ENCODE peak calls at places on chromosome 18, in nine cellular contexts. One of them, this sample, is unnamed.

GRCh38 chr18:12254137-12254819 is at the start of gene CIDEA:
- DNase-seq in aorta: peak; percentile 58
- DNase-seq in astrocyte: no peak
- DNase-seq in NCI-H187 treated with DMSO at 0.1 percent for 48 hours: no peak
- DNase-seq in stimulated activated CD4-positive, alpha-beta T cell treated with anti-CD3 and anti-CD28 coated beads, Interleukin-4, amount 100 ng/mL, for 48 hours: no peak
- DNase-seq in upper lobe of left lung: peak; percentile 85
- DNase-seq in NCI-H1092 treated with DMSO at 0.1 percent for 48 hours: no peak
- DNase-seq in foreskin fibroblast: peak; percentile 5
- DNase-seq in iris pigment epithelial cell: no peak
- DNase-seq in this sample: no peak

GRCh38 chr18:7021994-7022840 is 95.4 kb downstream of the LAMA1 start:
- DNase-seq in NCI-H1092 treated with DMSO at 0.1 percent for 48 hours: peak; percentile 83
- DNase-seq in iris pigment epithelial cell: peak; percentile 69
- DNase-seq in stimulated activated CD4-positive, alpha-beta T cell treated with anti-CD3 and anti-CD28 coated beads, Interleukin-4, amount 100 ng/mL, for 48 hours: no peak
- DNase-seq in aorta: no peak
- DNase-seq in NCI-H187 treated with DMSO at 0.1 percent for 48 hours: peak; percentile 39
- DNase-seq in foreskin fibroblast: peak; percentile 22
- DNase-seq in upper lobe of left lung: no peak
- DNase-seq in astrocyte: no peak
- DNase-seq in this sample: no peak

GRCh38 chr18:74444104-74444503 is 13.0 kb downstream of the DIPK1C start:
- DNase-seq in aorta: no peak
- DNase-seq in stimulated activated CD4-positive, alpha-beta T cell treated with anti-CD3 and anti-CD28 coated beads, Interleukin-4, amount 100 ng/mL, for 48 hours: no peak
- DNase-seq in astrocyte: no peak
- DNase-seq in NCI-H187 treated with DMSO at 0.1 percent for 48 hours: no peak
- DNase-seq in NCI-H1092 treated with DMSO at 0.1 percent for 48 hours: no peak
- DNase-seq in iris pigment epithelial cell: no peak
- DNase-seq in upper lobe of left lung: no peak
- DNase-seq in foreskin fibroblast: no peak
- DNase-seq in this sample: no peak

GRCh38 chr18:51614033-51614432 is 416.6 kb upstream of the MEX3C start:
- DNase-seq in NCI-H187 treated with DMSO at 0.1 percent for 48 hours: no peak
- DNase-seq in upper lobe of left lung: no peak
- DNase-seq in iris pigment epithelial cell: peak; percentile 33
- DNase-seq in stimulated activated CD4-positive, alpha-beta T cell treated with anti-CD3 and anti-CD28 coated beads, Interleukin-4, amount 100 ng/mL, for 48 hours: no peak
- DNase-seq in foreskin fibroblast: no peak
- DNase-seq in aorta: no peak
- DNase-seq in NCI-H1092 treated with DMSO at 0.1 percent for 48 hours: no peak
- DNase-seq in astrocyte: peak; percentile 78
- DNase-seq in this sample: no peak

GRCh38 chr18:51287818-51288508 is 90.5 kb upstream of the MEX3C start:
- DNase-seq in iris pigment epithelial cell: no peak
- DNase-seq in NCI-H1092 treated with DMSO at 0.1 percent for 48 hours: no peak
- DNase-seq in aorta: no peak
- DNase-seq in upper lobe of left lung: no peak
- DNase-seq in astrocyte: no peak
- DNase-seq in NCI-H187 treated with DMSO at 0.1 percent for 48 hours: no peak
- DNase-seq in foreskin fibroblast: no peak
- DNase-seq in stimulated activated CD4-positive, alpha-beta T cell treated with anti-CD3 and anti-CD28 coated beads, Interleukin-4, amount 100 ng/mL, for 48 hours: no peak
- DNase-seq in this sample: no peak

GRCh38 chr18:52319423-52319822 is 20.6 kb upstream of the DCC start:
- DNase-seq in stimulated activated CD4-positive, alpha-beta T cell treated with anti-CD3 and anti-CD28 coated beads, Interleukin-4, amount 100 ng/mL, for 48 hours: no peak
- DNase-seq in upper lobe of left lung: no peak
- DNase-seq in astrocyte: no peak
- DNase-seq in aorta: no peak
- DNase-seq in NCI-H1092 treated with DMSO at 0.1 percent for 48 hours: no peak
- DNase-seq in iris pigment epithelial cell: no peak
- DNase-seq in NCI-H187 treated with DMSO at 0.1 percent for 48 hours: no peak
- DNase-seq in foreskin fibroblast: no peak
- DNase-seq in this sample: no peak

GRCh38 chr18:3261035-3261392 is 919 bp upstream of the MYL12B start:
- DNase-seq in upper lobe of left lung: no peak
- DNase-seq in astrocyte: no peak
- DNase-seq in stimulated activated CD4-positive, alpha-beta T cell treated with anti-CD3 and anti-CD28 coated beads, Interleukin-4, amount 100 ng/mL, for 48 hours: no peak
- DNase-seq in NCI-H187 treated with DMSO at 0.1 percent for 48 hours: no peak
- DNase-seq in aorta: no peak
- DNase-seq in iris pigment epithelial cell: peak; percentile 29
- DNase-seq in foreskin fibroblast: no peak
- DNase-seq in NCI-H1092 treated with DMSO at 0.1 percent for 48 hours: no peak
- DNase-seq in this sample: no peak

GRCh38 chr18:31497711-31498449 is at the start of gene DSG2:
- DNase-seq in stimulated activated CD4-positive, alpha-beta T cell treated with anti-CD3 and anti-CD28 coated beads, Interleukin-4, amount 100 ng/mL, for 48 hours: peak; percentile 4
- DNase-seq in NCI-H1092 treated with DMSO at 0.1 percent for 48 hours: no peak
- DNase-seq in astrocyte: peak; percentile 31
- DNase-seq in upper lobe of left lung: peak; percentile 95
- DNase-seq in NCI-H187 treated with DMSO at 0.1 percent for 48 hours: no peak
- DNase-seq in aorta: no peak
- DNase-seq in iris pigment epithelial cell: peak; percentile 27
- DNase-seq in foreskin fibroblast: no peak
- DNase-seq in this sample: peak; percentile 90

GRCh38 chr18:21242141-21243040 is at the start of gene GREB1L:
- DNase-seq in NCI-H187 treated with DMSO at 0.1 percent for 48 hours: no peak
- DNase-seq in iris pigment epithelial cell: peak; percentile 52
- DNase-seq in foreskin fibroblast: peak; percentile 28
- DNase-seq in stimulated activated CD4-positive, alpha-beta T cell treated with anti-CD3 and anti-CD28 coated beads, Interleukin-4, amount 100 ng/mL, for 48 hours: no peak
- DNase-seq in upper lobe of left lung: peak; percentile 89
- DNase-seq in astrocyte: peak; percentile 53
- DNase-seq in NCI-H1092 treated with DMSO at 0.1 percent for 48 hours: peak; percentile 57
- DNase-seq in aorta: peak; percentile 68
- DNase-seq in this sample: peak; percentile 84

GRCh38 chr18:55988537-55988936 is 400.5 kb upstream of the TCF4 start:
- DNase-seq in NCI-H187 treated with DMSO at 0.1 percent for 48 hours: no peak
- DNase-seq in foreskin fibroblast: no peak
- DNase-seq in NCI-H1092 treated with DMSO at 0.1 percent for 48 hours: no peak
- DNase-seq in astrocyte: no peak
- DNase-seq in upper lobe of left lung: no peak
- DNase-seq in stimulated activated CD4-positive, alpha-beta T cell treated with anti-CD3 and anti-CD28 coated beads, Interleukin-4, amount 100 ng/mL, for 48 hours: no peak
- DNase-seq in iris pigment epithelial cell: peak; percentile 60
- DNase-seq in aorta: no peak
- DNase-seq in this sample: no peak

GRCh38 chr18:24987933-24988840 is 363.8 kb downstream of the ZNF521 start:
- DNase-seq in stimulated activated CD4-positive, alpha-beta T cell treated with anti-CD3 and anti-CD28 coated beads, Interleukin-4, amount 100 ng/mL, for 48 hours: no peak
- DNase-seq in aorta: no peak
- DNase-seq in iris pigment epithelial cell: no peak
- DNase-seq in NCI-H187 treated with DMSO at 0.1 percent for 48 hours: no peak
- DNase-seq in astrocyte: no peak
- DNase-seq in upper lobe of left lung: no peak
- DNase-seq in foreskin fibroblast: peak; percentile 44
- DNase-seq in NCI-H1092 treated with DMSO at 0.1 percent for 48 hours: no peak
- DNase-seq in this sample: no peak

GRCh38 chr18:1914489-1914888 is 656.8 kb downstream of the METTL4 start:
- DNase-seq in NCI-H187 treated with DMSO at 0.1 percent for 48 hours: no peak
- DNase-seq in upper lobe of left lung: no peak
- DNase-seq in stimulated activated CD4-positive, alpha-beta T cell treated with anti-CD3 and anti-CD28 coated beads, Interleukin-4, amount 100 ng/mL, for 48 hours: no peak
- DNase-seq in astrocyte: no peak
- DNase-seq in aorta: no peak
- DNase-seq in foreskin fibroblast: no peak
- DNase-seq in NCI-H1092 treated with DMSO at 0.1 percent for 48 hours: no peak
- DNase-seq in iris pigment epithelial cell: peak; percentile 36
- DNase-seq in this sample: no peak

GRCh38 chr18:2776596-2776995 is 70.2 kb upstream of the EMILIN2 start:
- DNase-seq in stimulated activated CD4-positive, alpha-beta T cell treated with anti-CD3 and anti-CD28 coated beads, Interleukin-4, amount 100 ng/mL, for 48 hours: no peak
- DNase-seq in foreskin fibroblast: no peak
- DNase-seq in aorta: no peak
- DNase-seq in astrocyte: no peak
- DNase-seq in upper lobe of left lung: no peak
- DNase-seq in NCI-H1092 treated with DMSO at 0.1 percent for 48 hours: no peak
- DNase-seq in iris pigment epithelial cell: no peak
- DNase-seq in NCI-H187 treated with DMSO at 0.1 percent for 48 hours: no peak
- DNase-seq in this sample: no peak

GRCh38 chr18:58814317-58814716 is 50.4 kb upstream of the ZNF532 start:
- DNase-seq in iris pigment epithelial cell: no peak
- DNase-seq in aorta: no peak
- DNase-seq in stimulated activated CD4-positive, alpha-beta T cell treated with anti-CD3 and anti-CD28 coated beads, Interleukin-4, amount 100 ng/mL, for 48 hours: no peak
- DNase-seq in foreskin fibroblast: no peak
- DNase-seq in NCI-H187 treated with DMSO at 0.1 percent for 48 hours: no peak
- DNase-seq in NCI-H1092 treated with DMSO at 0.1 percent for 48 hours: no peak
- DNase-seq in upper lobe of left lung: no peak
- DNase-seq in astrocyte: no peak
- DNase-seq in this sample: no peak

GRCh38 chr18:40243592-40243991 is 1711.4 kb upstream of the PIK3C3 start:
- DNase-seq in foreskin fibroblast: no peak
- DNase-seq in NCI-H187 treated with DMSO at 0.1 percent for 48 hours: no peak
- DNase-seq in NCI-H1092 treated with DMSO at 0.1 percent for 48 hours: no peak
- DNase-seq in aorta: no peak
- DNase-seq in stimulated activated CD4-positive, alpha-beta T cell treated with anti-CD3 and anti-CD28 coated beads, Interleukin-4, amount 100 ng/mL, for 48 hours: no peak
- DNase-seq in astrocyte: peak; percentile 21
- DNase-seq in iris pigment epithelial cell: peak; percentile 10
- DNase-seq in upper lobe of left lung: no peak
- DNase-seq in this sample: no peak

GRCh38 chr18:58321986-58322385 is 278.0 kb downstream of the NEDD4L start:
- DNase-seq in astrocyte: peak; percentile 75
- DNase-seq in NCI-H187 treated with DMSO at 0.1 percent for 48 hours: peak; percentile 17
- DNase-seq in NCI-H1092 treated with DMSO at 0.1 percent for 48 hours: peak; percentile 85
- DNase-seq in foreskin fibroblast: peak; percentile 69
- DNase-seq in upper lobe of left lung: no peak
- DNase-seq in aorta: peak; percentile 69
- DNase-seq in stimulated activated CD4-positive, alpha-beta T cell treated with anti-CD3 and anti-CD28 coated beads, Interleukin-4, amount 100 ng/mL, for 48 hours: peak; percentile 30
- DNase-seq in iris pigment epithelial cell: peak; percentile 58
- DNase-seq in this sample: peak; percentile 60

GRCh38 chr18:21741511-21742322 is 1.1 kb downstream of the MIB1 start:
- DNase-seq in upper lobe of left lung: no peak
- DNase-seq in NCI-H187 treated with DMSO at 0.1 percent for 48 hours: no peak
- DNase-seq in astrocyte: no peak
- DNase-seq in stimulated activated CD4-positive, alpha-beta T cell treated with anti-CD3 and anti-CD28 coated beads, Interleukin-4, amount 100 ng/mL, for 48 hours: peak; percentile 18
- DNase-seq in aorta: peak; percentile 62
- DNase-seq in NCI-H1092 treated with DMSO at 0.1 percent for 48 hours: peak; percentile 44
- DNase-seq in foreskin fibroblast: peak; percentile 12
- DNase-seq in iris pigment epithelial cell: peak; percentile 11
- DNase-seq in this sample: peak; percentile 48

GRCh38 chr18:48798334-48799197 is 152.2 kb downstream of the SMAD7 start:
- DNase-seq in NCI-H1092 treated with DMSO at 0.1 percent for 48 hours: no peak
- DNase-seq in aorta: peak; percentile 52
- DNase-seq in astrocyte: no peak
- DNase-seq in NCI-H187 treated with DMSO at 0.1 percent for 48 hours: no peak
- DNase-seq in upper lobe of left lung: peak; percentile 19
- DNase-seq in iris pigment epithelial cell: no peak
- DNase-seq in stimulated activated CD4-positive, alpha-beta T cell treated with anti-CD3 and anti-CD28 coated beads, Interleukin-4, amount 100 ng/mL, for 48 hours: no peak
- DNase-seq in foreskin fibroblast: no peak
- DNase-seq in this sample: no peak

GRCh38 chr18:48222118-48222517 is 187.1 kb downstream of the ZBTB7C start:
- DNase-seq in foreskin fibroblast: peak; percentile 4
- DNase-seq in aorta: no peak
- DNase-seq in NCI-H1092 treated with DMSO at 0.1 percent for 48 hours: peak; percentile 97
- DNase-seq in NCI-H187 treated with DMSO at 0.1 percent for 48 hours: peak; percentile 72
- DNase-seq in astrocyte: peak; percentile 39
- DNase-seq in stimulated activated CD4-positive, alpha-beta T cell treated with anti-CD3 and anti-CD28 coated beads, Interleukin-4, amount 100 ng/mL, for 48 hours: no peak
- DNase-seq in upper lobe of left lung: no peak
- DNase-seq in iris pigment epithelial cell: peak; percentile 49
- DNase-seq in this sample: peak; percentile 63

GRCh38 chr18:54360406-54360805 is 2.7 kb downstream of the C18orf54 start:
- DNase-seq in stimulated activated CD4-positive, alpha-beta T cell treated with anti-CD3 and anti-CD28 coated beads, Interleukin-4, amount 100 ng/mL, for 48 hours: no peak
- DNase-seq in upper lobe of left lung: no peak
- DNase-seq in aorta: no peak
- DNase-seq in iris pigment epithelial cell: peak; percentile 25
- DNase-seq in foreskin fibroblast: no peak
- DNase-seq in astrocyte: no peak
- DNase-seq in NCI-H187 treated with DMSO at 0.1 percent for 48 hours: no peak
- DNase-seq in NCI-H1092 treated with DMSO at 0.1 percent for 48 hours: no peak
- DNase-seq in this sample: no peak

GRCh38 chr18:58882039-58882438 is 17.4 kb downstream of the ZNF532 start:
- DNase-seq in foreskin fibroblast: no peak
- DNase-seq in stimulated activated CD4-positive, alpha-beta T cell treated with anti-CD3 and anti-CD28 coated beads, Interleukin-4, amount 100 ng/mL, for 48 hours: no peak
- DNase-seq in NCI-H1092 treated with DMSO at 0.1 percent for 48 hours: no peak
- DNase-seq in NCI-H187 treated with DMSO at 0.1 percent for 48 hours: no peak
- DNase-seq in astrocyte: no peak
- DNase-seq in aorta: no peak
- DNase-seq in iris pigment epithelial cell: no peak
- DNase-seq in upper lobe of left lung: no peak
- DNase-seq in this sample: no peak

GRCh38 chr18:7978834-7979233 is 411.7 kb downstream of the PTPRM start:
- DNase-seq in upper lobe of left lung: no peak
- DNase-seq in foreskin fibroblast: no peak
- DNase-seq in NCI-H187 treated with DMSO at 0.1 percent for 48 hours: no peak
- DNase-seq in astrocyte: no peak
- DNase-seq in aorta: no peak
- DNase-seq in NCI-H1092 treated with DMSO at 0.1 percent for 48 hours: no peak
- DNase-seq in stimulated activated CD4-positive, alpha-beta T cell treated with anti-CD3 and anti-CD28 coated beads, Interleukin-4, amount 100 ng/mL, for 48 hours: no peak
- DNase-seq in iris pigment epithelial cell: no peak
- DNase-seq in this sample: no peak

GRCh38 chr18:49161627-49162026 is 210.9 kb upstream of the SMAD7 start:
- DNase-seq in astrocyte: peak; percentile 89
- DNase-seq in NCI-H187 treated with DMSO at 0.1 percent for 48 hours: no peak
- DNase-seq in aorta: no peak
- DNase-seq in stimulated activated CD4-positive, alpha-beta T cell treated with anti-CD3 and anti-CD28 coated beads, Interleukin-4, amount 100 ng/mL, for 48 hours: peak; percentile 21
- DNase-seq in upper lobe of left lung: no peak
- DNase-seq in NCI-H1092 treated with DMSO at 0.1 percent for 48 hours: no peak
- DNase-seq in foreskin fibroblast: no peak
- DNase-seq in iris pigment epithelial cell: peak; percentile 91
- DNase-seq in this sample: no peak

GRCh38 chr18:76619342-76620315 is 124.6 kb upstream of the ZNF516 start:
- DNase-seq in stimulated activated CD4-positive, alpha-beta T cell treated with anti-CD3 and anti-CD28 coated beads, Interleukin-4, amount 100 ng/mL, for 48 hours: no peak
- DNase-seq in NCI-H1092 treated with DMSO at 0.1 percent for 48 hours: peak; percentile 82
- DNase-seq in foreskin fibroblast: peak; percentile 71
- DNase-seq in aorta: peak; percentile 85
- DNase-seq in upper lobe of left lung: peak; percentile 75
- DNase-seq in astrocyte: peak; percentile 88
- DNase-seq in NCI-H187 treated with DMSO at 0.1 percent for 48 hours: peak; percentile 16
- DNase-seq in iris pigment epithelial cell: peak; percentile 88
- DNase-seq in this sample: peak; percentile 88

GRCh38 chr18:22183647-22184161 is 14.3 kb downstream of the GATA6 start:
- DNase-seq in NCI-H1092 treated with DMSO at 0.1 percent for 48 hours: no peak
- DNase-seq in aorta: no peak
- DNase-seq in upper lobe of left lung: no peak
- DNase-seq in stimulated activated CD4-positive, alpha-beta T cell treated with anti-CD3 and anti-CD28 coated beads, Interleukin-4, amount 100 ng/mL, for 48 hours: no peak
- DNase-seq in astrocyte: no peak
- DNase-seq in iris pigment epithelial cell: no peak
- DNase-seq in foreskin fibroblast: no peak
- DNase-seq in NCI-H187 treated with DMSO at 0.1 percent for 48 hours: no peak
- DNase-seq in this sample: no peak

GRCh38 chr18:54774971-54775665 is 53.2 kb upstream of the RAB27B start:
- DNase-seq in astrocyte: peak; percentile 38
- DNase-seq in aorta: no peak
- DNase-seq in NCI-H1092 treated with DMSO at 0.1 percent for 48 hours: no peak
- DNase-seq in upper lobe of left lung: no peak
- DNase-seq in stimulated activated CD4-positive, alpha-beta T cell treated with anti-CD3 and anti-CD28 coated beads, Interleukin-4, amount 100 ng/mL, for 48 hours: no peak
- DNase-seq in foreskin fibroblast: no peak
- DNase-seq in iris pigment epithelial cell: peak; percentile 16
- DNase-seq in NCI-H187 treated with DMSO at 0.1 percent for 48 hours: no peak
- DNase-seq in this sample: no peak

GRCh38 chr18:7317804-7318231 is 86.9 kb downstream of the LRRC30 start:
- DNase-seq in iris pigment epithelial cell: no peak
- DNase-seq in aorta: no peak
- DNase-seq in stimulated activated CD4-positive, alpha-beta T cell treated with anti-CD3 and anti-CD28 coated beads, Interleukin-4, amount 100 ng/mL, for 48 hours: no peak
- DNase-seq in NCI-H187 treated with DMSO at 0.1 percent for 48 hours: no peak
- DNase-seq in foreskin fibroblast: no peak
- DNase-seq in astrocyte: no peak
- DNase-seq in upper lobe of left lung: no peak
- DNase-seq in NCI-H1092 treated with DMSO at 0.1 percent for 48 hours: no peak
- DNase-seq in this sample: no peak

GRCh38 chr18:66558773-66559172 is 45.1 kb downstream of the CDH19 start:
- DNase-seq in stimulated activated CD4-positive, alpha-beta T cell treated with anti-CD3 and anti-CD28 coated beads, Interleukin-4, amount 100 ng/mL, for 48 hours: no peak
- DNase-seq in iris pigment epithelial cell: peak; percentile 72
- DNase-seq in astrocyte: peak; percentile 40
- DNase-seq in NCI-H1092 treated with DMSO at 0.1 percent for 48 hours: no peak
- DNase-seq in NCI-H187 treated with DMSO at 0.1 percent for 48 hours: no peak
- DNase-seq in foreskin fibroblast: no peak
- DNase-seq in aorta: no peak
- DNase-seq in upper lobe of left lung: no peak
- DNase-seq in this sample: no peak

GRCh38 chr18:76564117-76564516 is 69.1 kb upstream of the ZNF516 start:
- DNase-seq in NCI-H187 treated with DMSO at 0.1 percent for 48 hours: no peak
- DNase-seq in iris pigment epithelial cell: peak; percentile 82
- DNase-seq in stimulated activated CD4-positive, alpha-beta T cell treated with anti-CD3 and anti-CD28 coated beads, Interleukin-4, amount 100 ng/mL, for 48 hours: no peak
- DNase-seq in astrocyte: peak; percentile 84
- DNase-seq in NCI-H1092 treated with DMSO at 0.1 percent for 48 hours: no peak
- DNase-seq in foreskin fibroblast: peak; percentile 69
- DNase-seq in aorta: no peak
- DNase-seq in upper lobe of left lung: no peak
- DNase-seq in this sample: no peak

GRCh38 chr18:70160075-70160678 is 45.3 kb downstream of the RTTN start:
- DNase-seq in NCI-H1092 treated with DMSO at 0.1 percent for 48 hours: no peak
- DNase-seq in iris pigment epithelial cell: no peak
- DNase-seq in upper lobe of left lung: no peak
- DNase-seq in aorta: no peak
- DNase-seq in foreskin fibroblast: no peak
- DNase-seq in NCI-H187 treated with DMSO at 0.1 percent for 48 hours: no peak
- DNase-seq in astrocyte: no peak
- DNase-seq in stimulated activated CD4-positive, alpha-beta T cell treated with anti-CD3 and anti-CD28 coated beads, Interleukin-4, amount 100 ng/mL, for 48 hours: no peak
- DNase-seq in this sample: no peak